ENCODE peak calls at places on chromosome 15, in five cellular contexts. S is CD4-positive, alpha-beta T cell; L is activated CD8-positive, alpha-beta T cell treated with anti-CD3 and anti-CD28 coated beads for 36 hours; Y is omental fat pad; C is naive B cell. F is an unnamed sample.

GRCh38 chr15:76252249-76252648 is 59.0 kb downstream of the ETFA start:
- ATAC-seq in C (no peak), S (no peak), L (no peak), Y (no peak), F (no peak)

GRCh38 chr15:73694419-73694818 is 10.2 kb downstream of the CD276 start:
- ATAC-seq in L (no peak), S (no peak), C (no peak), Y (no peak), F (no peak)

GRCh38 chr15:25848769-25849430 is 14.2 kb downstream of the ATP10A start:
- ATAC-seq in S (no peak), Y (no peak), L (no peak), C (no peak), F (no peak)

GRCh38 chr15:90580946-90581345 is 51.2 kb downstream of the CRTC3 start:
- ATAC-seq in C (no peak), L (no peak), Y (no peak), S (no peak), F (no peak)

GRCh38 chr15:93173369-93173768 is 84.4 kb upstream of the RGMA start:
- ATAC-seq in S (no peak), L (no peak), Y (no peak), C (no peak), F (no peak)

GRCh38 chr15:91891788-91892187 is 38.3 kb downstream of the SLCO3A1 start:
- ATAC-seq in S (no peak), C (no peak), L (no peak), Y (no peak), F (no peak)

GRCh38 chr15:69893863-69894262 is 203.9 kb downstream of the TLE3 start:
- ATAC-seq in C (no peak), Y (no peak), L (no peak), S (no peak), F (peak; percentile 64)

GRCh38 chr15:79339588-79340314 is 28.8 kb downstream of the TMED3 start:
- ATAC-seq in L (no peak), S (no peak), Y (no peak), C (no peak), F (no peak)

GRCh38 chr15:101167366-101167790 is 84.5 kb downstream of the CHSY1 start:
- ATAC-seq in S (no peak), C (peak; percentile 67), Y (no peak), L (no peak), F (no peak)

GRCh38 chr15:44087578-44088190 is 107.4 kb downstream of the FRMD5 start:
- ATAC-seq in C (no peak), Y (peak; percentile 90), L (no peak), S (no peak), F (no peak)

GRCh38 chr15:94206463-94207167 is 24.7 kb upstream of the MCTP2 start:
- ATAC-seq in S (peak; percentile 32), C (peak; percentile 70), Y (no peak), L (peak; percentile 95), F (no peak)

GRCh38 chr15:74908635-74909034 is 2.0 kb upstream of the FAM219B start:
- ATAC-seq in C (no peak), S (no peak), L (no peak), Y (no peak), F (no peak)

GRCh38 chr15:40764766-40765136 is 883 bp downstream of the GCHFR start:
- ATAC-seq in Y (no peak), S (no peak), L (no peak), C (no peak), F (no peak)

GRCh38 chr15:52021128-52021671 is 2.2 kb downstream of the MAPK6 start:
- ATAC-seq in L (peak; percentile 51), S (peak; percentile 33), C (no peak), Y (no peak), F (no peak)